ENCODE peak calls at places on chromosomes 16 and 17, in five cellular contexts. S, X, W, F and Q are unnamed samples.

GRCh38 chr17:4497101-4497824 is 1.4 kb upstream of the SPNS2 start:
- DNase-seq in S (no peak), X (no peak), W (no peak), F (no peak), Q (peak)

GRCh38 chr16:10581507-10581906 is 1.1 kb upstream of the EMP2 start:
- DNase-seq in S (no peak), X (no peak), W (no peak), F (no peak), Q (no peak)

GRCh38 chr17:10192500-10192899 is 5.9 kb downstream of the GAS7 start:
- DNase-seq in S (no peak), X (no peak), W (no peak), F (no peak), Q (no peak)

GRCh38 chr17:81710514-81711308 is 1.4 kb upstream of the SLC25A10 start:
- DNase-seq in S (no peak), X (no peak), W (peak), F (no peak), Q (no peak)

GRCh38 chr16:88357306-88358032 is 25.3 kb upstream of the ZNF469 start:
- DNase-seq in S (no peak), X (no peak), W (no peak), F (peak), Q (no peak)

GRCh38 chr17:66920965-66921364 is 43.5 kb upstream of the CACNG4 start:
- DNase-seq in S (no peak), X (no peak), W (no peak), F (no peak), Q (no peak)

GRCh38 chr17:36749493-36749892 is 148.1 kb downstream of the MRM1 start:
- DNase-seq in S (no peak), X (no peak), W (no peak), F (no peak), Q (no peak)

GRCh38 chr17:12584727-12585126 is 81.0 kb upstream of the MYOCD start:
- DNase-seq in S (no peak), X (no peak), W (no peak), F (no peak), Q (no peak)

GRCh38 chr17:80252871-80253270 is 7.8 kb upstream of the RNF213 start:
- DNase-seq in S (peak), X (no peak), W (no peak), F (peak), Q (no peak)

GRCh38 chr16:27461483-27462171 is 59.7 kb downstream of the IL21R start:
- DNase-seq in S (no peak), X (no peak), W (no peak), F (no peak), Q (no peak)

GRCh38 chr17:40035162-40035559 is 19.0 kb downstream of the MED24 start:
- DNase-seq in S (peak), X (peak), W (no peak), F (peak), Q (no peak)

GRCh38 chr17:60170835-60171752 is 21.3 kb downstream of the CA4 start:
- DNase-seq in S (no peak), X (peak), W (no peak), F (peak), Q (no peak)

GRCh38 chr17:17677299-17678040 is 3.8 kb upstream of the RAI1 start:
- DNase-seq in S (no peak), X (no peak), W (no peak), F (no peak), Q (no peak)

GRCh38 chr16:88533945-88534641 is 36.1 kb upstream of the ZC3H18 start:
- DNase-seq in S (peak), X (no peak), W (no peak), F (peak), Q (no peak)

GRCh38 chr16:31521368-31521767 is 6.3 kb upstream of the AHSP start:
- DNase-seq in S (no peak), X (no peak), W (no peak), F (no peak), Q (no peak)

GRCh38 chr17:74737299-74738050 is 419 bp downstream of the RAB37 start:
- DNase-seq in S (no peak), X (peak), W (peak), F (peak), Q (no peak)

GRCh38 chr16:87363771-87364476 is 19.7 kb downstream of the FBXO31 start:
- DNase-seq in S (no peak), X (peak), W (no peak), F (peak), Q (no peak)

GRCh38 chr16:78742501-78743283 is 643.2 kb downstream of the WWOX start:
- DNase-seq in S (no peak), X (peak), W (no peak), F (no peak), Q (peak)

GRCh38 chr17:79943354-79944241 is 92.1 kb downstream of the TBC1D16 start:
- DNase-seq in S (no peak), X (no peak), W (no peak), F (no peak), Q (no peak)

GRCh38 chr17:29004081-29004692 is 1.6 kb downstream of the SEZ6 start:
- DNase-seq in S (no peak), X (no peak), W (no peak), F (no peak), Q (no peak)

GRCh38 chr17:38579934-38580333 is 25.8 kb downstream of the SRCIN1 start:
- DNase-seq in S (no peak), X (peak), W (peak), F (peak), Q (no peak)

GRCh38 chr17:40963838-40964237 is 2.9 kb downstream of the KRT39 start:
- DNase-seq in S (no peak), X (peak), W (no peak), F (peak), Q (no peak)

GRCh38 chr17:34252138-34252889 is 2.8 kb upstream of the CCL2 start:
- DNase-seq in S (no peak), X (peak), W (no peak), F (peak), Q (peak)

GRCh38 chr17:75266315-75267145 is 4.5 kb downstream of the MIF4GD start:
- DNase-seq in S (no peak), X (no peak), W (no peak), F (peak), Q (no peak)

GRCh38 chr16:14181371-14182050 is 110.4 kb downstream of the MRTFB start:
- DNase-seq in S (no peak), X (no peak), W (no peak), F (no peak), Q (no peak)

GRCh38 chr17:19728114-19728495 is 11.7 kb upstream of the SLC47A2 start:
- DNase-seq in S (no peak), X (no peak), W (peak), F (peak), Q (no peak)

DNA sequence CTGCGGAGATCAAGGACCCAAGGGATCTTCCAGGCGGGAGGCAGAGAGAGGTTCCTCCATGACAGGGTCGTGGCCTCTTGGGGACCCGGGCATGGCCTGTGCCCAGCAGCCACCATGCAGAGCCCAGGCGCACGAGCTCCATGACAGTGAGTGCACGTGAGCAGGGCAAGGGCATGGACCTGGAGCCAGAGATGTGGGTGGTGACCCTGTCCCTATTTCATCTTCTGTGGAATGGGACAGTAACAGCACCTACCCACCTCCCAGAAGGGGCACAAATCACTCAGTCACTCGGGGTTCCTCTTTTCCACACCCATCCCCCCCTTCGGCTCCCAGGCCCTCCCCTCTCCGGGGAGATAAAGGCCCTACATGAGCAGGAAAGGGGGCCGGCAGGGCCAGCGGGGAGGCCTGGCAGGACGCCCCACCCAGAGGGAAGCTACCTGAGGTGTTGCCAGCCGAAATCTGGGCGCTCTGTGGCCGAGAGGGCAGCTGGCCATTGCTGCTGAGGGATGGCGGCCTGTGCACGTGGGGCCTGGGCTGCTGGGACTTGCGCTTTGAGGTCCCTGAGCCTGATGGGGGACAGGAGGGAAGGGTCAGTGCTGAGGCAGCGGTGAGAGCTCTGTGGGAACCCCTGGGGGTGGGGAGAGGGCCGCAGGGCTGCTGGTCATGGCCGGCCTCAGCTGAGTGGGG is 10.4 kb downstream of the UBALD2 start:
- DNase-seq in S (no peak), X (no peak), W (no peak), F (peak), Q (no peak)
- TF ChIP-seq RFX5 in S (no peak), X (no peak), W (no peak), F (no peak), Q (no peak)

DNA sequence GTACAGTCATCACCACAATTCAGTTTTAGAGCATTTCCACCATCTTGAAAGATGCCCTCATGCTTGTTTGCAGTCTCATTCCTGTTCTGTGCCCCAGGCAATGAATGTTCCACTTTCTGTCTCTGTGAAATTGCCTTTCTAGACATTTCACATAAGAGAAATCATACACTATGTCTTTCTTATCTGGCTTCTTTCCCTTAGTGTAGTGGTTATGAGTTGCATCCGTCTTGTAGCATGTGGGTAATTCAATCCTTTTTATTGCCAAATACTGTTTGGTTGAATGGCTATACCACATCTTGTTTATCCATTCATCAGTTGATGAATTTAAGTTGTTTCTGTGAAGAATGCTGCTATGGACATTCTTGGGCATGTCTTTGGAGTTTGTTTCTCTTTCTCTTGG is 132.5 kb upstream of the PLCG2 start:
- DNase-seq in S (no peak), X (no peak), W (no peak), F (no peak), Q (no peak)
- TF ChIP-seq YY1 in S (no peak), X (no peak), W (no peak), F (no peak), Q (no peak)

DNA sequence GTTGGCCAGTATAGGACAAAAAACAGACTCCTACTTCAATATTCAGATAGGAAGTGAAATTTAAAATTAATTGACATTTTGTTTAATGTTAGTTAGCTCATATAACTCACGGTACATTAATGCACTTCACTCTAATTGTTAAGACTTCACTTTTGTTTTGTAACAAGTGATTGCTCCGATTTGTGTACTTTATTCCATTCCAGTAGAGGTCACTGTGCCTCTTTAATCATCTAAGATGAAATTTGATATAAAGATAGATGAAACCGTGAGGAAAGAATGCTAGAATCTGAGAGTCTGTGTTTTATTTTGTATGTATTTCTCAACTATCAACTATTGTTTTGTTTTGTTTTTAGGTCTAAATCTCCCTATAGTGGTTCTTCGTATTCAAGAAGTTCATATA is 29.0 kb downstream of the RBBP6 start:
- DNase-seq in S (no peak), X (no peak), W (no peak), F (peak), Q (no peak)
- TF ChIP-seq RFX5 in S (no peak), X (no peak), W (no peak), F (no peak), Q (no peak)

DNA sequence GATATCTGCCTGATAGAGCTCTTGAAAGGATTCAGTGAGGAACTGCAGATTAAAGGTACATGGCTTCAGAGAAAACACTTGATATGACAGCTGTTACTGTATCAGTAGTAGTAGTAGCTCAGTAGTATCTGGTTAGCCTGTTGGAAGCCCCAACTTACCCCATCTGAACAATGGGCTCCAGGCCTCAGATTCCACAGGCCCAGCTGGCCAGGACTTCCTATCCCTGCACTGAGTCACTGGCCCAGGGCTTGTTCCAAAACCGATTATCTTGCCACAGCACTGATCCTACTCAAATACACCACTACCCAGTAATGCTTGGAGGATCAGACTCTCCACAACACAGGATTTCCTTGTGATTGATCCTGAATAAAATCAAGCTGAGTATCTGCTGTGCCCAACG is 32.6 kb downstream of the DCUN1D3 start:
- DNase-seq in S (no peak), X (no peak), W (no peak), F (no peak), Q (no peak)
- TF ChIP-seq YY1 in S (no peak), X (no peak), W (no peak), F (no peak), Q (no peak)

GRCh38 chr16:56998352-56998751 is 9.0 kb downstream of the NLRC5 start:
- DNase-seq in S (no peak), X (no peak), W (no peak), F (no peak), Q (no peak)
- TF ChIP-seq RFX5 in S (no peak), X (no peak), W (no peak), F (no peak), Q (no peak)

GRCh38 chr17:50660042-50660886 is 25.6 kb downstream of the ABCC3 start:
- DNase-seq in S (no peak), X (peak), W (peak), F (peak), Q (no peak)
- TF ChIP-seq YY1 in S (no peak), X (no peak), W (no peak), F (peak), Q (no peak)

GRCh38 chr17:70059076-70059475 is 15.9 kb upstream of the KCNJ16 start:
- DNase-seq in S (no peak), X (peak), W (no peak), F (no peak), Q (no peak)

GRCh38 chr17:70054961-70055360 is 20.1 kb upstream of the KCNJ16 start:
- DNase-seq in S (no peak), X (no peak), W (no peak), F (no peak), Q (no peak)

GRCh38 chr17:70059649-70060048 is 15.4 kb upstream of the KCNJ16 start:
- DNase-seq in S (no peak), X (no peak), W (no peak), F (no peak), Q (no peak)

DNA sequence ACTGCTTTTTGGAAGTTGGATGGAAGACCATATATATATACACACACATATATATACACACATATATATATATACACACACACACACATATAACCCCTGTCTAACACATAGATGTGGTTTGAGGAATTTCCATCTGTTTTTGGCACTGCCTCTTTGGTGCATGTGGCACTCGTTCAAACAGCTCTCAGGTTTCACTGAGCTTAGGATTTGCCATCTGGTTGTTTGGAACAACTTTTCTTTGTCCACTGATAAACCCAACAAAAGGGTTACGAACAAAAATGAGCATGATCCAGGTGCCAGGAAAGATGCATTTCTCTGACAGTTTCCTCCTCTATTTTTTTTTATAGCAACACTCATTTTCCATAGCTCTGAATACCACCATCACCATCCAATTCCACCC is 14.6 kb upstream of the KCNJ16 start:
- DNase-seq in S (no peak), X (no peak), W (no peak), F (no peak), Q (no peak)
- TF ChIP-seq RFX5 in S (no peak), X (no peak), W (no peak), F (no peak), Q (no peak)

GRCh38 chr17:48011405-48012150 is 26.0 kb downstream of the COPZ2 start:
- DNase-seq in S (no peak), X (peak), W (peak), F (peak), Q (no peak)
- TF ChIP-seq YY1 in S (no peak), X (no peak), W (no peak), F (no peak), Q (peak)

GRCh38 chr16:68237243-68238028 is 1.5 kb upstream of the ESRP2 start:
- DNase-seq in S (peak), X (no peak), W (peak), F (peak), Q (peak)

GRCh38 chr16:68236804-68237242 is 896 bp upstream of the ESRP2 start:
- DNase-seq in S (no peak), X (no peak), W (peak), F (no peak), Q (no peak)

GRCh38 chr16:68234188-68235104 is 1.5 kb downstream of the ESRP2 start:
- DNase-seq in S (no peak), X (no peak), W (peak), F (no peak), Q (no peak)

GRCh38 chr16:68235105-68235881 is 634 bp downstream of the ESRP2 start:
- DNase-seq in S (no peak), X (no peak), W (peak), F (no peak), Q (no peak)

DNA sequence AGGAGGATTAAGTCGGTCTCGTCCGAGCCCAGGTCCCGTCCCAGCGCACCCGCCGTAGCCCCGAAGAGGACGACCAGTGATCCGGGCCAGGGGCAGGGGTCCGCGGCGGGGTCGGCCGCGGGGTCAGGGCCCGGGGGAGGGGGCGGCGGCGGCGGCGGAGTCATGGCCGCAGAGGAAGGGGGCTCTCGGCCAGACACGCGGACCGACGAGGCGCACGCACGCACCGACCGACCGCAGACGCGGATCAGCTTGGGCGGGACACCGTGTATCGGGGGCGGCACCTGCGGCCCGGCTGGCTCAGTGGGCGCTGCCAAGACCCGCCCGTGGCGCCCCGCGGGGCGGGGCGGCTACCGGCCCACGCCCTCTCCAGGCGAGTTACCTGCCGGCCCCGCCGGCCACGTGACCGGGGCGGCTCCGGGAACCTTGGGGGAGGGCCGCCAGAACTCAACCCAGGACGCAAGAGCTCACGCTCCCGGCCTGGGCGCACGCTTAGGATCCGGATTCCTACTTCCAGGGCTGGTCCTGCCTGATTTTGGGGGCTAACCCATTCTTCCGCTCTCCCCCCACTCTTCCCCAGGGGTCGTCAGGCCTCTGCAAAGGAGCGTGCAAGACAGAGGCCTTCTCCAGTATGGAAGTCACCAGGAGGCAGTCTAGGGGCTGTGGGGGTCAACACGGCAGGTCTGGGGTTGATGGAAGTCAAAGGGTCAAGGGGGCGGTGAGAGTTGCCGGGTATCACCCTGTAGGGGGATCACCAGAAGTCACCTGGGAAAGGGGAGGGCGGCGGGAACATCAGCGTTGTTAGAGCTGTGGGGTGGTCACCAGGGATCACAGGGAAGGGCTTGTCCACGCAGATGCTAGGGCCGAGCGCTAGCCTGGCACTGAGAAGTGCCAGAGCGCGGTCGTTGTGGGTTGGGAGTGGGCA is at the start of gene ESRP2:
- DNase-seq in S (peak), X (no peak), W (peak), F (peak), Q (no peak)
- TF ChIP-seq RFX5 in S (no peak), X (no peak), W (no peak), F (no peak), Q (no peak)